ENCODE peak calls at places on chromosomes 12 and 14, in five cellular contexts. H is HepG2, I is HEK293T, F is H1, Y is GM12878. J is an unnamed sample.
A peak's percentile ranks its signal among the peaks of the same experiment; 100 is the strongest.

GRCh38 chr12:23185346-23185745 is 560.4 kb downstream of the ETNK1 start:
- DNase-seq in F (no peak), Y (no peak), H (no peak), I (no peak), J (no peak)

GRCh38 chr12:58009355-58009754 is 68.0 kb downstream of the ATP23 start:
- DNase-seq in Y (no peak), H (no peak), I (no peak), F (no peak), J (no peak)

GRCh38 chr12:32290411-32290810 is 108.9 kb upstream of the FGD4 start:
- DNase-seq in I (no peak), Y (no peak), H (no peak), F (no peak), J (no peak)

GRCh38 chr12:103806807-103807206 is 34.2 kb downstream of the NT5DC3 start:
- DNase-seq in I (no peak), H (no peak), Y (no peak), F (no peak), J (no peak)

GRCh38 chr12:13631873-13632272 is 349.5 kb downstream of the GRIN2B start:
- DNase-seq in H (no peak), I (no peak), Y (peak; percentile 65), F (no peak), J (no peak)

GRCh38 chr14:103158688-103159087 is 35.4 kb downstream of the TNFAIP2 start:
- DNase-seq in Y (no peak), H (no peak), F (no peak), I (no peak), J (no peak)

GRCh38 chr14:58777541-58777979 is 139.8 kb downstream of the DACT1 start:
- DNase-seq in Y (no peak), F (no peak), I (peak; percentile 40), H (no peak), J (no peak)

GRCh38 chr12:117486840-117487659 is 125.6 kb upstream of the NOS1 start:
- DNase-seq in Y (no peak), F (no peak), I (no peak), H (no peak), J (no peak)

GRCh38 chr12:22160396-22161003 is 114.5 kb downstream of the CMAS start:
- DNase-seq in H (no peak), I (no peak), F (no peak), Y (no peak), J (no peak)

GRCh38 chr12:57452181-57452936 is 2.7 kb upstream of the INHBE start:
- DNase-seq in I (no peak), F (no peak), H (no peak), Y (no peak), J (no peak)

GRCh38 chr14:24364841-24365240 is 3.1 kb upstream of the NFATC4 start:
- DNase-seq in I (no peak), F (no peak), Y (no peak), H (no peak), J (no peak)

GRCh38 chr12:78671295-78671694 is 193.3 kb upstream of the SYT1 start:
- DNase-seq in H (no peak), Y (no peak), I (no peak), F (no peak), J (no peak)

GRCh38 chr14:104770851-104771272 is 17.9 kb downstream of the SIVA1 start:
- DNase-seq in Y (no peak), H (no peak), F (no peak), I (no peak), J (no peak)

GRCh38 chr12:94208433-94208921 is 60.1 kb downstream of the PLXNC1 start:
- DNase-seq in I (no peak), F (no peak), Y (no peak), H (no peak), J (no peak)

GRCh38 chr12:75378354-75378753 is 12.5 kb upstream of the GLIPR1L2 start:
- DNase-seq in Y (no peak), H (no peak), I (no peak), F (no peak), J (no peak)

GRCh38 chr14:100827140-100827517 is 1.2 kb downstream of the MEG3 start:
- DNase-seq in I (no peak), H (no peak), Y (no peak), F (no peak), J (no peak)

GRCh38 chr12:68776976-68777610 is 30.9 kb upstream of the MDM2 start:
- DNase-seq in I (no peak), Y (no peak), H (no peak), F (no peak), J (no peak)

GRCh38 chr14:59631237-59631636 is 54.6 kb upstream of the CCDC175 start:
- DNase-seq in Y (no peak), F (peak; percentile 54), H (peak; percentile 9), I (peak; percentile 48), J (no peak)

GRCh38 chr12:59078027-59078426 is 157.7 kb upstream of the LRIG3 start:
- DNase-seq in I (no peak), H (no peak), F (no peak), Y (no peak), J (no peak)

GRCh38 chr12:44581642-44582242 is 294.4 kb downstream of the NELL2 start:
- DNase-seq in I (no peak), H (no peak), Y (no peak), F (no peak), J (peak; percentile 72)

GRCh38 chr12:49671051-49671765 is 36.0 kb downstream of the FMNL3 start:
- DNase-seq in Y (no peak), H (no peak), F (no peak), I (no peak), J (no peak)

GRCh38 chr14:70934502-70935134 is 27.4 kb downstream of the PCNX1 start:
- DNase-seq in I (no peak), F (no peak), H (peak; percentile 29), Y (peak; percentile 34), J (no peak)

GRCh38 chr14:94679106-94679819 is 67.1 kb downstream of the SERPINA3 start:
- DNase-seq in I (no peak), F (no peak), H (no peak), Y (no peak), J (no peak)

GRCh38 chr14:43244142-43244625 is 1262.9 kb downstream of the FSCB start:
- DNase-seq in I (no peak), Y (no peak), F (no peak), H (no peak), J (no peak)

GRCh38 chr12:124082676-124083075 is 109.7 kb downstream of the ZNF664 start:
- DNase-seq in H (no peak), I (no peak), F (no peak), Y (no peak), J (no peak)

GRCh38 chr12:24407884-24408283 is 458.4 kb upstream of the SOX5 start:
- DNase-seq in F (no peak), I (no peak), Y (no peak), H (no peak), J (no peak)

GRCh38 chr12:116719661-116720060 is 18.2 kb downstream of the SPRING1 start:
- DNase-seq in Y (no peak), F (no peak), I (no peak), H (no peak), J (no peak)

GRCh38 chr14:34234258-34234657 is 227.8 kb downstream of the SPTSSA start:
- DNase-seq in H (no peak), F (no peak), Y (no peak), I (no peak), J (no peak)

GRCh38 chr14:34710744-34711143 is 3.6 kb downstream of the CFL2 start:
- DNase-seq in I (no peak), Y (no peak), F (no peak), H (no peak), J (no peak)

GRCh38 chr12:7021956-7022355 is 3.7 kb upstream of the LPCAT3 start:
- DNase-seq in F (no peak), Y (no peak), H (no peak), I (no peak), J (no peak)

GRCh38 chr14:100861188-100861936 is 35.4 kb downstream of the MEG3 start:
- DNase-seq in Y (no peak), I (no peak), H (no peak), F (no peak), J (no peak)

GRCh38 chr12:113651662-113652061 is 180.0 kb upstream of the LHX5 start:
- DNase-seq in F (no peak), H (no peak), I (no peak), Y (no peak), J (no peak)

GRCh38 chr14:34374998-34375740 is 86.9 kb downstream of the SPTSSA start:
- DNase-seq in H (no peak), F (no peak), Y (no peak), I (no peak), J (no peak)

GRCh38 chr12:38744056-38744455 is 161.3 kb downstream of the CPNE8 start:
- DNase-seq in I (no peak), H (no peak), F (no peak), Y (no peak), J (no peak)

GRCh38 chr12:8912910-8913309 is 1.4 kb upstream of the PHC1 start:
- DNase-seq in Y (no peak), H (no peak), I (peak; percentile 20), F (no peak), J (peak; percentile 85)

GRCh38 chr14:70962935-70963334 is 55.7 kb downstream of the PCNX1 start:
- DNase-seq in F (no peak), I (no peak), Y (no peak), H (no peak), J (no peak)

GRCh38 chr12:45268672-45269406 is 52.9 kb downstream of the ANO6 start:
- DNase-seq in F (no peak), I (peak; percentile 55), Y (no peak), H (peak; percentile 31), J (no peak)

GRCh38 chr14:57388072-57388471 is 2.3 kb upstream of the NAA30 start:
- DNase-seq in I (no peak), H (no peak), Y (no peak), F (no peak), J (no peak)
- TF ChIP-seq SUZ12 in I (no peak), H (no peak), Y (no peak), F (no peak), J (no peak)

DNA sequence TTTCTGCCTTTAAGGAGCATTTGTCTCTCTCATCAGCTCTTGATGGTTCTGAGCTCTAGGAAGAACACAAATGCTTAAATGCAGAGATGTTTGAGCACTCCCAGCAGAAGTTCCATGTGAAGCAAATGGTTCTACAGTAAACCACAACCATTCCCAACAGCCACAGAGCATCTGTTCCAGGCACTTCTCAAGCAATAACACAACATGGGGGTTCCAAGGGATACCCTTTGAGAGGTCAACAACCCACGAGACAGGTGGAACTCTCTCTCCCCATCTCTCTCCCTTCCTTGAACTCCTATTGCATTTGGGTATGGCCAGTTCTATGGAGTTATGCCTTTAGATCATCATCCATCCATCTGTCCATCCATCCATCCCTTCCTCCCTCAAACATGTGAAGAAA is 5.2 kb upstream of the COL2A1 start:
- DNase-seq in H (no peak), I (no peak), Y (no peak), F (no peak), J (no peak)
- TF ChIP-seq SUZ12 in H (no peak), I (no peak), Y (no peak), F (no peak), J (no peak)

GRCh38 chr12:109650808-109651207 is 62.8 kb upstream of the FAM222A start:
- DNase-seq in Y (no peak), I (no peak), H (no peak), F (no peak), J (no peak)
- TF ChIP-seq SUZ12 in Y (no peak), I (no peak), H (no peak), F (no peak), J (no peak)

DNA sequence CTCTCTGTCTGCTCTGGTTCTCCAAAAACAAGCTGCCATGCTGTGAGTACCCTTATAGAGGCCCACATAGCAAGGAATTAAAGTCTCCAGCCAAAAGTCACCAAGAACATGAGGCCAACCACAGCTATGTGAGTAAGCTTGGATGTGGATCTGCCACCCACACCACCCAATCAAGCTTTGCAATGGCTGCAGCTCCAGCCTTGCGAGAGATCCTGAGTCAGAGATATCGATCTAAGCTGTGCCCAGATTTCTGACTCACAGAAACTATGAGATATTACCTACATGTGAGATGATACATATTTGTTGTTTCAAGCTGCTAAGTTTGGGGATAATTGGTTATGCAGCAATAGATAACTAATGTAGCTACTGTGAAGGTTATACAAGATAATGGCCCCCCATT is 15.5 kb upstream of the TMEM233 start:
- DNase-seq in F (no peak), Y (no peak), I (no peak), H (no peak), J (no peak)
- TF ChIP-seq SUZ12 in F (no peak), Y (no peak), I (no peak), H (no peak), J (no peak)